ENCODE peak calls at places on chromosomes 3 and 15, in nine cellular contexts. M is heart left ventricle, W is body of pancreas, K is HepG2, O is breast epithelium, D is endothelial cell of umbilical vein, I is ovary, X is GM12878, J is Peyer's patch. R is an unnamed sample.

GRCh38 chr3:142649996-142650693 is 54.0 kb downstream of the PLS1 start:
- DNase-seq in W (no peak), O (no peak), X (no peak), M (no peak), D (no peak), K (no peak), J (no peak), I (no peak), R (no peak)

GRCh38 chr3:47711596-47711995 is 70.1 kb downstream of the SMARCC1 start:
- DNase-seq in W (no peak), M (no peak), K (no peak), J (no peak), D (no peak), X (no peak), O (no peak), I (no peak), R (no peak)

GRCh38 chr3:190863119-190863465 is 598 bp upstream of the GMNC start:
- DNase-seq in M (no peak), W (no peak), D (no peak), X (no peak), J (no peak), O (no peak), K (no peak), I (no peak), R (no peak)

GRCh38 chr3:123622766-123623165 is 37.9 kb upstream of the HACD2 start:
- DNase-seq in O (no peak), M (no peak), J (no peak), W (no peak), D (no peak), K (no peak), I (no peak), X (no peak), R (no peak)

GRCh38 chr3:18729671-18730070 is 304.5 kb upstream of the SATB1 start:
- DNase-seq in M (no peak), K (no peak), O (no peak), J (no peak), D (no peak), I (no peak), X (no peak), W (no peak), R (no peak)

GRCh38 chr3:31105011-31105410 is 210.6 kb upstream of the GADL1 start:
- DNase-seq in D (no peak), W (no peak), K (no peak), I (no peak), X (no peak), J (no peak), M (no peak), O (no peak), R (no peak)

GRCh38 chr3:52221563-52222318 is 3.7 kb downstream of the TLR9 start:
- DNase-seq in X (no peak), W (no peak), O (peak), I (peak), J (no peak), D (no peak), K (no peak), M (no peak), R (peak)

GRCh38 chr3:112671930-112672715 is 31.2 kb upstream of the CCDC80 start:
- DNase-seq in K (no peak), J (no peak), O (no peak), W (no peak), M (no peak), X (no peak), I (no peak), D (peak), R (no peak)

GRCh38 chr15:26223720-26224119 is 360.6 kb upstream of the ATP10A start:
- DNase-seq in K (no peak), X (no peak), O (no peak), W (no peak), D (no peak), I (no peak), J (no peak), M (no peak), R (no peak)

GRCh38 chr15:52733696-52734255 is 54.6 kb upstream of the ATOSA start:
- DNase-seq in J (no peak), O (no peak), M (no peak), K (no peak), X (no peak), W (no peak), D (no peak), I (no peak), R (peak)

GRCh38 chr15:96331942-96332853 is 1.7 kb downstream of the NR2F2 start:
- DNase-seq in I (peak), O (no peak), D (peak), W (peak), M (peak), J (no peak), K (no peak), X (no peak), R (no peak)

GRCh38 chr3:104180906-104181305 is 1185.8 kb upstream of the ALCAM start:
- DNase-seq in X (no peak), M (no peak), I (no peak), J (no peak), O (no peak), D (no peak), W (no peak), K (no peak), R (no peak)

GRCh38 chr3:10357592-10358308 is 36.8 kb upstream of the SEC13 start:
- DNase-seq in O (no peak), M (peak), X (peak), D (no peak), I (no peak), J (peak), W (no peak), K (no peak), R (no peak)

GRCh38 chr3:14133188-14133800 is 8.4 kb downstream of the TMEM43 start:
- DNase-seq in J (peak), D (no peak), K (peak), O (no peak), W (no peak), M (no peak), X (no peak), I (no peak), R (no peak)

GRCh38 chr3:130773371-130773770 is 26.7 kb upstream of the PIK3R4 start:
- DNase-seq in W (no peak), O (no peak), M (no peak), X (no peak), J (no peak), I (no peak), D (no peak), K (no peak), R (no peak)

GRCh38 chr15:66072616-66073361 is 180.8 kb downstream of the MEGF11 start:
- DNase-seq in O (no peak), X (no peak), M (no peak), D (no peak), K (no peak), I (no peak), W (peak), J (no peak), R (no peak)

DNA sequence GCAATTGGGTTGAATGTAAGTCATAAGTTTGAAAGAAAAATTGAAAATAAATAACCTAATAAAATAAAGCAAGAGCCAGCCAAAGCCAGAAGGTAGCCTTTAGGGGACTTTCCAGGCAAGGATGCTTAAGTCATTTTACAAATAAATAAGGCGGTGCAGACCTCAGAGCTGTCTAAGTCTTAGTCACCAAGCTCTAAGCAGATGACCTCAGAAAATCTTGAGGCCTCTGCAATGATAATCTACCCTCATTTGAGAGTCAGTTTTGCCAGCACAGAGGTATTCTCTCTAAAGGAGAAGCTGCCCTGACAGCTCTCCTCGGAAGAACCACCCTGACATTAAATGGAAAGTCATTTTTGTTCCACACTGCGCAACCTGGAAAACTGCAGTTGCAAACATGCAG is 113.9 kb downstream of the OXNAD1 start:
- DNase-seq in W (no peak), I (no peak), J (no peak), O (no peak), M (no peak), D (no peak), K (no peak), X (no peak), R (no peak)
- H3K27ac ChIP-seq in W (no peak), I (no peak), J (no peak), O (no peak), M (no peak), D (no peak), K (no peak), X (peak), R (no peak)

DNA sequence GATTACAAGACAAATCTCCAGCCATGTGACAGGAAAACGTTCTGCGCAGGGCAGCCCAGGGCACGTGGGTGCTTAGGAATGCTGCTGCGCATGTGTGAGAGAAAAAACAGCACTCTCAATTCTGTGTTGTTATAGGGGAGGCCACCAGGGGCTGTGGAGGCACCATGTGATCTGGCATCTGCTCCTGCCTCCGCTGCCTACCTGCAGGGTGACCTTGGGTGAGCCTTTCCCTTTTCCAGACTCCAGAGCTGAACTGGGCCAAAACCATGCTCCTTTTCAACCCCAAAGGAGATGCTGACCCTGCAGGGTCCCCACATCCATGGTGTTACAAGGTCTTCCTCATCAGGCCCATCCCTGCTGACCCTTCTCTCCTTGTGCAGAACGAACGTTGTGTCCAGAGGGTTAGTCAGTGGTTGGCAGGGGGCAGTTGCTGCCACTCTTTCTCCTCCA is 81.5 kb upstream of the RASGRF1 start:
- DNase-seq in M (no peak), W (peak), O (no peak), J (no peak), D (no peak), I (no peak), K (peak), X (no peak), R (peak)
- TF ChIP-seq CTCF in M (no peak), W (no peak), O (no peak), J (no peak), D (no peak), I (no peak), K (peak), X (no peak), R (no peak)

DNA sequence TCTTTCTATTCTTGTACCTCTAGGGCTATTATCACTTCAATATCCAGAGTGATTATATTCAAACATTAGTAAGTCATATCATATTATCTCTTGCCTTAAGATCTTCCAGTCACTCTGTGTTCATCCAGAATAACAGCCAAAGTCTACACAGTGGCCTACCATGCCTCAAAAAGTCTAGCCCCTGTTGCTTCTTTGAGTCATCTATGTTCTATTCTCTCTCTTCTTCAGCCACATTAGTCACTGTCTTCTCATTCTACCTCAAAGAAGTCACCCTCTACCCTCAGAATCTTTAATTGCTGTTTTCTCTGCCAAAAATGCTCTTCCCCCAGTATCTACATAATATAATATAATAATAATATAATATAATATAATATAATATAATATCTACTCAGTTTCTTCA is 356.0 kb downstream of the NLGN1 start:
- DNase-seq in D (no peak), W (no peak), J (no peak), I (no peak), M (no peak), K (no peak), O (no peak), X (no peak), R (no peak)
- TF ChIP-seq POLR2A in D (no peak), W (no peak), J (no peak), I (no peak), M (no peak), K (no peak), O (no peak), X (no peak), R (no peak)

GRCh38 chr3:126081618-126082333 is 2.1 kb downstream of the SLC41A3 start:
- DNase-seq in I (no peak), W (no peak), O (peak), M (no peak), D (no peak), X (no peak), K (peak), J (peak), R (peak)

GRCh38 chr3:126083511-126083912 is 412 bp downstream of the SLC41A3 start:
- DNase-seq in D (peak), I (peak), W (peak), J (no peak), K (peak), M (no peak), X (no peak), O (no peak), R (peak)

GRCh38 chr3:126083913-126084514 is at the start of gene SLC41A3:
- DNase-seq in J (peak), I (peak), X (peak), O (peak), M (peak), D (peak), K (peak), W (peak), R (peak)

GRCh38 chr3:126082334-126083137 is 1.4 kb downstream of the SLC41A3 start:
- DNase-seq in O (no peak), I (no peak), M (no peak), D (no peak), X (no peak), W (no peak), J (no peak), K (no peak), R (no peak)

GRCh38 chr3:126083138-126083445 is 832 bp downstream of the SLC41A3 start:
- DNase-seq in M (no peak), K (no peak), I (no peak), W (no peak), D (no peak), J (no peak), O (no peak), X (no peak), R (no peak)
- H3K27ac ChIP-seq in M (peak), K (peak), I (no peak), W (peak), D (no peak), J (peak), O (peak), X (no peak), R (peak)

GRCh38 chr3:196232882-196233251 is 16.5 kb downstream of the SLC51A start:
- DNase-seq in O (no peak), J (no peak), I (no peak), D (no peak), K (no peak), X (no peak), M (no peak), W (no peak), R (no peak)
- TF ChIP-seq CTCF in O (no peak), J (no peak), I (no peak), D (no peak), K (no peak), X (no peak), M (no peak), W (no peak), R (no peak)

DNA sequence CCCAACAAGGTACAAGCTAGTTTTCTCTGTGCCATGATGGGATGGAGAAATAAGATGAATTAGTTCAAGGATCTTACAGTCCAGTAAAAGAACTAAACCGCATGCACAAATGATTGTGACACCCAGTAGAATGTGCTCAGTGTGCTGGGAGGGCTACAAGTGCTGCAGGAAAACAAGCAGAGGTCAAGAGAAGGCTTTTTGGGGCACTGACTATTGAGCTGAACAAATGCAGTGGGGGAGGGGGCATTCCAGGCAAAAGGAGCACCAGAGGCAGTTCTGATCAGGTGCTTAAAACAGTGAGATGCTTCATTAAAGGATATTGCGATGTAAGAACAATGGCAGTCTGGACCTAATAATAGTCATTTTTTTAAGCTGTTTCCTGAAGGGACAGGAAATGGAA is 6.0 kb downstream of the SLC27A2 start:
- DNase-seq in O (no peak), X (no peak), D (no peak), J (no peak), I (no peak), K (no peak), W (no peak), M (no peak), R (no peak)
- TF ChIP-seq POLR2A in O (no peak), X (no peak), D (no peak), J (no peak), I (no peak), K (no peak), W (no peak), M (no peak), R (no peak)

DNA sequence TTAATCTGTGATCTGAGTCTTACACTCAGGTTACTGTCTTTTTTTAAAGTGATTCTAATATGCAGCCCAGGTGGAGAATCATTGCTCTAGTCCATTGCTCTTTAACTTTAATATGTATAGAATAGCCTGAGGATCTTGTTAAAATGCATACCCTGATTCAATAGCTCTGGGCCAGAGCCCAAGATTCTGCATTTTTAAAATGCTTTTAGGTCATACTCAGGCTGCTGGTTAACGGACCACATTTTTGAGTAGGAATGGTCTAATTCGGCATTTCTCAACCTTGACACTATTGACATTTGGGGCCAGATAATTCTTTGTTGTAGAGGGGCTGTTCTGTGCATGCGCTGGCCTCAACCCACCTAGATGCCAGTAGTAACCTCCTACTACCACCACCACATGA is 20.9 kb upstream of the FSTL1 start:
- DNase-seq in O (no peak), K (no peak), D (no peak), J (no peak), M (no peak), W (no peak), I (no peak), X (no peak), R (no peak)
- H3K27ac ChIP-seq in O (no peak), K (no peak), D (no peak), J (no peak), M (no peak), W (no peak), I (no peak), X (no peak), R (no peak)

GRCh38 chr3:55090310-55090709 is 162.5 kb upstream of the LRTM1 start:
- DNase-seq in M (no peak), W (no peak), I (no peak), K (no peak), O (no peak), J (no peak), X (no peak), D (no peak), R (no peak)

GRCh38 chr3:55089211-55089610 is 161.4 kb upstream of the LRTM1 start:
- DNase-seq in K (no peak), W (no peak), J (no peak), M (no peak), X (no peak), D (no peak), I (no peak), O (no peak), R (peak)

GRCh38 chr3:55090746-55091145 is 162.9 kb upstream of the LRTM1 start:
- DNase-seq in D (no peak), W (no peak), I (no peak), O (no peak), M (no peak), J (no peak), K (no peak), X (no peak), R (no peak)

DNA sequence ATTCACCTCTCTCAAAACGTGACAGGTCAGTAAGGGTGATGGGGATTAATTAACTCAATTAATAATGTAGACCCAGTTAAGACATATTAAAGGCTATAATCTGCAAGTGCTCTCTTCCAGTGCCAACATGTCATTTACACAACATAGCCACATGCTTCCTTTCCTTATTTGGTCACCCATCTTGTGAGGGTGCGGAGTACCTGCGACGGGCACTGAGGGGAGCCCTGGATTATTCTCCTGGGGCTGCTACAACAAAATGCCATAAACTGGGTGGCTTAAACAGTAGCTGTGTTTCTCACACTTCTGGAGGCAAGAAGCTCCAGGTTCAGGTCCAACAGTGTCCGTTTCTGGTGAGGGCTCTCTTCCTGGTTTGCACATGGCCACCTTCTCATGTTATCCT is 157.4 kb upstream of the LRTM1 start:
- DNase-seq in K (no peak), I (no peak), O (no peak), M (no peak), D (no peak), X (no peak), W (no peak), J (no peak), R (no peak)
- TF ChIP-seq CTCF in K (no peak), I (no peak), O (no peak), M (no peak), D (no peak), X (no peak), W (no peak), J (no peak), R (no peak)